ENCODE peak calls at places on chromosomes 2 and 18, in eight cellular contexts. I, F, R, Q, K, O, H and A are unnamed samples.

GRCh38 chr18:76390452-76391035 is 104.5 kb downstream of the ZNF516 start:
- DNase-seq in H (no peak), F (no peak), O (no peak), K (no peak), Q (no peak), I (no peak), R (no peak), A (peak; percentile 65)

GRCh38 chr2:169476459-169476858 is 2.8 kb upstream of the BBS5 start:
- DNase-seq in R (no peak), F (no peak), O (no peak), H (peak; percentile 78), Q (no peak), K (no peak), I (peak; percentile 80), A (no peak)

GRCh38 chr2:109331864-109332848 is 203.2 kb downstream of the SH3RF3 start:
- DNase-seq in R (peak; percentile 24), F (peak; percentile 60), Q (peak; percentile 40), I (peak; percentile 92), K (peak; percentile 23), H (peak; percentile 87), O (peak; percentile 86), A (peak; percentile 84)

GRCh38 chr2:26615336-26616031 is 25.7 kb downstream of the CIB4 start:
- DNase-seq in R (peak; percentile 56), H (no peak), O (peak; percentile 32), F (peak; percentile 76), Q (peak; percentile 27), I (no peak), K (no peak), A (peak; percentile 27)

GRCh38 chr2:10661846-10662245 is 27.9 kb downstream of the NOL10 start:
- DNase-seq in O (no peak), K (no peak), F (no peak), R (no peak), I (no peak), Q (no peak), H (no peak), A (no peak)

GRCh38 chr18:21049306-21049705 is 62.3 kb downstream of the ROCK1 start:
- DNase-seq in H (no peak), O (no peak), R (no peak), K (no peak), I (no peak), Q (no peak), F (no peak), A (no peak)

GRCh38 chr18:57077786-57078552 is 68.9 kb upstream of the BOD1L2 start:
- DNase-seq in I (no peak), K (no peak), F (peak; percentile 31), H (no peak), O (no peak), Q (peak; percentile 93), R (no peak), A (no peak)

GRCh38 chr2:98479959-98480524 is 35.4 kb downstream of the INPP4A start:
- DNase-seq in O (peak; percentile 67), I (peak; percentile 99), K (peak; percentile 86), R (peak; percentile 30), Q (peak; percentile 79), H (peak; percentile 96), F (no peak), A (peak; percentile 84)

GRCh38 chr2:30315391-30316055 is 84.2 kb downstream of the LBH start:
- DNase-seq in F (no peak), K (no peak), O (no peak), R (no peak), H (no peak), I (peak; percentile 57), Q (peak; percentile 49), A (no peak)

GRCh38 chr2:168246072-168246482 is 1.3 kb downstream of the STK39 start:
- DNase-seq in O (no peak), I (peak; percentile 60), K (no peak), H (no peak), R (peak; percentile 67), F (no peak), Q (no peak), A (no peak)

GRCh38 chr2:212900715-212901114 is 250.7 kb downstream of the IKZF2 start:
- DNase-seq in O (no peak), K (no peak), Q (no peak), R (no peak), H (no peak), F (no peak), I (no peak), A (no peak)

GRCh38 chr2:160493227-160494028 is at the start of gene RBMS1:
- DNase-seq in F (peak; percentile 81), I (peak; percentile 59), O (peak; percentile 74), H (no peak), K (peak; percentile 71), R (peak; percentile 79), Q (no peak), A (peak; percentile 83)

GRCh38 chr2:108169982-108170625 is 69.7 kb upstream of the SULT1C3 start:
- DNase-seq in Q (peak; percentile 13), K (no peak), O (no peak), F (peak; percentile 35), R (peak; percentile 74), I (peak; percentile 19), H (peak; percentile 40), A (no peak)

DNA sequence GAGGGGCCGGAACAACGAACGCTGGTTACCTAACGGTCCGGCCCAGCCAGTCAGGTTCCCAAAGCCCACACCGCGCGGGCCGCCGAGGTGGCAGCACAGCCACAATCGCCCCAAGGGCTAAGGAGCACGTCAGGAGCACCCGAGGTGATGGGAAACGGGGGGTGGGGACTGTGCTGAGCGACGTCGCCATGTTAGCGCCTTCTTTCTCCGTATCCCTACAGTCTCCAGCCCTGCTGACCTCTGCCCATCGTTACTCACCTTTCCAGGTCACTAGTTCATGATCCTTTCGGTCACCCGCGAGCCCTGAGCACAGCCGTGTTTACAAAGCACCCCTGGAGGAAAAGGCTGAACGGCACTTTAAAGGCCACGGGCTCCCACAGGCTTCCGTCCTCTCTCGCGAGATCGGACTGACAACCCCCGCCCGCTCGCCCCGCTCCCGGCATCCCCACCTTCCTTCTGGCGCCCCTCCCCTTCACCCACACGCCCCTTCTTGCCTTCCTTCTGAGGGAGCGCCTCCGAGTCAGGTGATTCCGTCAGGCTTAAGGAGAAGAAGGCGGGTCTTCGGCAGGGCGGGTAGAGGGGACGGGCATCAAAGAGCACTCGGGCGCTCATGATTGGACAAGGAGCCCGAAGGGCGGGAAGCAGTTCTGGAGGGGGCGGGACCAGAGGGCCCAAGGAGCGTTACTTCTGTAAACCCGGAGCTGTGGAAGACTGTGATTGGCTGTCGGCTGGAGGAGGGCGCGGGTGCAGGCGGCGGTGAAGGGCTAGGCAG is at the start of gene ATF2:
- DNase-seq in I (peak; percentile 100), Q (peak; percentile 100), R (peak; percentile 100), K (peak; percentile 95), F (peak; percentile 100), H (peak; percentile 99), O (peak; percentile 99), A (peak; percentile 100)
- TF ChIP-seq CTCF in I (no peak), Q (no peak), R (no peak), K (no peak), F (no peak), H (no peak), O (no peak), A (no peak)

DNA sequence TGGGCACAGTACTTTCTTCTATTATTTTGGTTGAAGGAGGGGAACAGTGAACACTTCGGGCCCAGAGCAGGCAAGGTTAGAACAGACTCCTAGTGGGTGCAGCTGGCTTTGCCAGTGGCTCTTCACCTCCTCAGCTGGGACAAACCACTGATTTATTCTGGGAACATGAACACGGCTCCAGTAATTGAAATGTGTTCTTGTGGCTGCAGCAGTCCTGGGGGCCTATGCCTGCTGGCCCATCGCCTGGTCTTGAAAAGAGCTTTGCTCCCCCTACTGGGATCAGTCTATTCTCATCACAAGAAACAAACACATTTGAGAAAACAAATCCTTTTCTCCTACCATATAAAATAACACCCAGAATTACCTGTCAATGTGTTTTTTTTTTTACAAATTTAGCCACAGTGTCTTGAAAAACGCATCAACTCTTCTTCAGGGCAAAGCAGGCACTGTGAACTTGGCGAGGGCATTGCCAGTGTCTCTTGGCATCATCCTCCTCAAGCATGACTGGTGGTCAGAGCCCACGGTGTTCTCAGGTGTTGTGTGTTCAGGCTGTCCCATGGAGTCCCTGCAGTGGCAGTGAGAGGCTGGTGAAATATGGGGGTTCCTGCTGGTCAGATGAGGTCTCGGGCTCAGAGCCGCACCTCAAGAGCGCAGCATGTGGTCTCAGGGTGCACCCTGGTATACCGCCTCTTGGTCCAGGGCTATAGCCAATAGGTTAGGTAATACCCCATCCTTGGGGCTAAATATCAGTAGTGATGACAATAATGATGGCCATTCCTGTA is 51.3 kb downstream of the RNF144A start:
- DNase-seq in K (peak; percentile 39), F (no peak), O (no peak), H (no peak), R (peak; percentile 34), Q (peak; percentile 19), I (no peak), A (no peak)
- TF ChIP-seq CTCF in K (peak; percentile 39), F (peak; percentile 50), O (no peak), H (no peak), R (peak; percentile 40), Q (no peak), I (no peak), A (no peak)

GRCh38 chr2:127145255-127145899 is 38.4 kb upstream of the BIN1 start:
- DNase-seq in R (no peak), Q (no peak), O (no peak), H (no peak), I (peak; percentile 19), K (no peak), F (no peak), A (no peak)
- TF ChIP-seq CTCF in R (no peak), Q (no peak), O (no peak), H (no peak), I (no peak), K (no peak), F (no peak), A (no peak)

GRCh38 chr2:159150208-159150607 is 136.3 kb downstream of the WDSUB1 start:
- DNase-seq in R (no peak), H (no peak), K (no peak), F (no peak), Q (no peak), O (no peak), I (no peak), A (no peak)

GRCh38 chr2:159147687-159148086 is 138.8 kb downstream of the WDSUB1 start:
- DNase-seq in Q (no peak), I (no peak), H (no peak), R (no peak), K (no peak), O (no peak), F (no peak), A (no peak)

GRCh38 chr2:159146930-159147666 is 139.4 kb downstream of the WDSUB1 start:
- DNase-seq in F (no peak), H (no peak), O (no peak), Q (no peak), R (no peak), I (no peak), K (no peak), A (no peak)

GRCh38 chr2:159149786-159150185 is 136.7 kb downstream of the WDSUB1 start:
- DNase-seq in K (no peak), H (no peak), O (no peak), Q (no peak), I (no peak), F (no peak), R (no peak), A (no peak)

GRCh38 chr2:159148891-159149290 is 137.6 kb downstream of the WDSUB1 start:
- DNase-seq in Q (no peak), H (no peak), I (no peak), O (no peak), R (no peak), K (no peak), F (no peak), A (no peak)
- TF ChIP-seq CTCF in Q (no peak), H (no peak), I (no peak), O (no peak), R (no peak), K (no peak), F (no peak), A (no peak)

GRCh38 chr2:241882090-241882625 is 12.6 kb downstream of the RTP5 start:
- DNase-seq in Q (peak; percentile 68), H (no peak), F (no peak), O (no peak), I (no peak), K (peak; percentile 60), R (peak; percentile 65), A (peak; percentile 91)
- TF ChIP-seq CTCF in Q (peak; percentile 33), H (no peak), F (peak; percentile 8), O (no peak), I (no peak), K (peak; percentile 36), R (peak; percentile 44), A (no peak)